ENCODE peak calls at places on chromosomes 12 and 14, in six cellular contexts. X is neuronal stem cell; R is activated CD4-positive, alpha-beta T cell treated with anti-CD3 and anti-CD28 coated beads, Interleukin-2, amount 50 U/mL, for 4 hours; Q is kidney epithelial cell; Z is endothelial cell; V is ascending aorta. W is an unnamed sample.

GRCh38 chr12:1481326-1481725 is 113.1 kb downstream of the FBXL14 start:
- DNase-seq in Q (no peak), V (no peak), R (no peak), Z (no peak), X (no peak), W (no peak)

GRCh38 chr12:56206373-56207166 is 15.2 kb downstream of the RNF41 start:
- DNase-seq in Z (peak; percentile 71), X (peak; percentile 31), R (peak; percentile 19), Q (no peak), V (peak; percentile 76), W (no peak)

GRCh38 chr14:69117020-69117767 is 35.7 kb downstream of the DCAF5 start:
- DNase-seq in Q (no peak), R (no peak), V (no peak), Z (no peak), X (no peak), W (no peak)

GRCh38 chr14:106530423-106531107 is 1004.2 kb downstream of the TMEM121 start:
- DNase-seq in Z (no peak), X (no peak), V (no peak), Q (no peak), R (no peak), W (no peak)

GRCh38 chr14:65371784-65372183 is 40.7 kb upstream of the FUT8 start:
- DNase-seq in R (no peak), X (no peak), Z (no peak), Q (no peak), V (no peak), W (no peak)

GRCh38 chr14:103688906-103689902 is 26.0 kb downstream of the XRCC3 start:
- DNase-seq in V (no peak), X (no peak), R (no peak), Q (no peak), Z (no peak), W (no peak)

GRCh38 chr14:22419620-22420019 is 169.4 kb downstream of the DAD1 start:
- DNase-seq in R (no peak), Z (no peak), X (no peak), Q (no peak), V (no peak), W (no peak)

GRCh38 chr12:6644257-6644596 is 3.0 kb downstream of the ACRBP start:
- DNase-seq in R (no peak), Z (peak; percentile 37), V (no peak), X (no peak), Q (no peak), W (no peak)

GRCh38 chr14:27721760-27722159 is 1044.8 kb upstream of the FOXG1 start:
- DNase-seq in Z (no peak), Q (no peak), V (no peak), R (no peak), X (no peak), W (no peak)

GRCh38 chr14:54814076-54814475 is 88.5 kb downstream of the GCH1 start:
- DNase-seq in Q (no peak), Z (no peak), R (no peak), X (no peak), V (no peak), W (no peak)

GRCh38 chr12:124680863-124681778 is 113.7 kb upstream of the NCOR2 start:
- DNase-seq in V (peak; percentile 81), Z (no peak), Q (no peak), X (peak; percentile 48), R (no peak), W (no peak)

GRCh38 chr14:82009076-82009475 is 475.4 kb upstream of the SEL1L start:
- DNase-seq in Q (no peak), R (no peak), X (no peak), V (no peak), Z (no peak), W (no peak)

GRCh38 chr12:123129651-123130050 is 21.2 kb downstream of the PITPNM2 start:
- DNase-seq in X (no peak), V (no peak), R (no peak), Z (no peak), Q (no peak), W (no peak)

GRCh38 chr12:124321556-124322270 is 26.8 kb downstream of the RFLNA start:
- DNase-seq in X (no peak), R (no peak), Q (no peak), Z (no peak), V (no peak), W (no peak)

GRCh38 chr12:47082963-47083621 is 3.3 kb upstream of the AMIGO2 start:
- DNase-seq in Z (no peak), X (no peak), R (no peak), V (no peak), Q (peak; percentile 90), W (no peak)

GRCh38 chr12:78916845-78917480 is 52.4 kb downstream of the SYT1 start:
- DNase-seq in V (no peak), Z (no peak), R (no peak), X (no peak), Q (peak; percentile 50), W (no peak)

GRCh38 chr14:94904636-94905035 is 134.7 kb upstream of the GSC start:
- DNase-seq in Q (no peak), V (no peak), R (no peak), Z (no peak), X (peak; percentile 18), W (no peak)

GRCh38 chr14:88551936-88552565 is 2.8 kb downstream of the PTPN21 start:
- DNase-seq in R (no peak), X (no peak), Q (no peak), V (no peak), Z (peak; percentile 18), W (no peak)

GRCh38 chr14:33791971-33792370 is 158.9 kb downstream of the EGLN3 start:
- DNase-seq in R (no peak), Z (no peak), X (no peak), V (no peak), Q (no peak), W (no peak)

GRCh38 chr14:22566845-22567244 is 22.2 kb downstream of the DAD1 start:
- DNase-seq in X (no peak), R (no peak), Q (no peak), V (no peak), Z (no peak), W (no peak)

GRCh38 chr14:88490168-88490567 is 64.6 kb downstream of the PTPN21 start:
- DNase-seq in V (no peak), Z (no peak), X (no peak), Q (no peak), R (no peak), W (no peak)

GRCh38 chr12:79769189-79769859 is 78.6 kb upstream of the PAWR start:
- DNase-seq in Q (no peak), V (no peak), X (no peak), Z (no peak), R (no peak), W (no peak)

GRCh38 chr12:10847701-10848100 is 1.6 kb downstream of the PRR4 start:
- DNase-seq in X (no peak), Q (peak; percentile 9), V (no peak), Z (no peak), R (no peak), W (no peak)

GRCh38 chr14:63178912-63179311 is 25.3 kb upstream of the RHOJ start:
- DNase-seq in X (no peak), R (no peak), Q (peak; percentile 28), Z (no peak), V (no peak), W (no peak)

GRCh38 chr14:104964546-104964945 is 13.6 kb downstream of the AHNAK2 start:
- DNase-seq in X (no peak), Q (no peak), Z (no peak), V (no peak), R (no peak), W (no peak)

GRCh38 chr12:113185180-113186032 is at the start of the genes DDX54 and RITA1:
- DNase-seq in Q (no peak), X (peak; percentile 87), V (peak; percentile 86), R (peak; percentile 74), Z (peak; percentile 76), W (peak; percentile 66)

GRCh38 chr12:12992418-12993175 is 7.5 kb downstream of the HEBP1 start:
- DNase-seq in V (peak; percentile 71), R (no peak), Q (peak; percentile 86), X (no peak), Z (no peak), W (no peak)

GRCh38 chr14:32419429-32419828 is 90.3 kb downstream of the AKAP6 start:
- DNase-seq in X (no peak), Z (no peak), V (no peak), R (no peak), Q (no peak), W (no peak)

GRCh38 chr12:4112734-4113396 is 160.7 kb upstream of the CCND2 start:
- DNase-seq in X (no peak), R (no peak), Z (no peak), V (no peak), Q (no peak), W (no peak)

GRCh38 chr12:78040111-78040510 is 209.4 kb downstream of the NAV3 start:
- DNase-seq in X (no peak), R (no peak), Q (no peak), V (no peak), Z (no peak), W (no peak)

GRCh38 chr12:27003421-27004311 is 10.5 kb downstream of the TM7SF3 start:
- DNase-seq in Z (no peak), R (no peak), X (no peak), V (no peak), Q (no peak), W (no peak)

GRCh38 chr14:100864960-100865681 is 38.4 kb downstream of the RTL1 start:
- DNase-seq in Z (no peak), Q (no peak), X (no peak), R (no peak), V (peak; percentile 28), W (no peak)

GRCh38 chr14:52325632-52326031 is 11.5 kb downstream of the PTGER2 start:
- DNase-seq in R (no peak), Z (no peak), Q (no peak), V (no peak), X (no peak), W (no peak)

GRCh38 chr12:16350682-16351081 is 3.2 kb downstream of the MGST1 start:
- DNase-seq in Q (peak; percentile 73), R (no peak), V (no peak), X (peak; percentile 32), Z (no peak), W (no peak)

GRCh38 chr12:8037046-8037663 is 4.6 kb downstream of the FOXJ2 start:
- DNase-seq in V (no peak), X (no peak), Z (no peak), R (no peak), Q (no peak), W (no peak)

GRCh38 chr14:102058931-102059330 is 27.9 kb downstream of the HSP90AA1 start:
- DNase-seq in Q (no peak), R (no peak), X (no peak), Z (no peak), V (no peak), W (no peak)

GRCh38 chr12:114678028-114678427 is 5.9 kb downstream of the TBX3 start:
- DNase-seq in Q (no peak), R (no peak), Z (no peak), X (no peak), V (no peak), W (no peak)